ENCODE peak calls at places on chromosomes 13 and 19, in nine cellular contexts. R, B, N, T, C, I, O, J and Y are unnamed samples.

GRCh38 chr19:39403331-39404312 is 3.0 kb upstream of the ZFP36 start:
- DNase-seq in O (peak; percentile 92), J (no peak), C (peak; percentile 99), N (peak; percentile 100), I (peak; percentile 100), B (peak; percentile 100), R (peak; percentile 92), T (peak; percentile 83), Y (peak; percentile 98)

GRCh38 chr13:21232599-21232998 is 56.1 kb downstream of the MRPL57 start:
- DNase-seq in C (no peak), T (no peak), O (no peak), B (no peak), J (no peak), R (no peak), N (no peak), I (no peak), Y (no peak)

GRCh38 chr19:47755762-47756626 is 10.6 kb downstream of the NOP53 start:
- DNase-seq in O (no peak), T (no peak), R (no peak), B (no peak), N (no peak), J (no peak), C (no peak), I (no peak), Y (no peak)

GRCh38 chr13:33340631-33341030 is 55.1 kb upstream of the STARD13 start:
- DNase-seq in I (no peak), N (no peak), O (no peak), B (no peak), J (no peak), C (no peak), T (peak; percentile 65), R (no peak), Y (no peak)

GRCh38 chr19:9487016-9487415 is 11.4 kb downstream of the ZNF560 start:
- DNase-seq in B (no peak), T (no peak), C (no peak), R (no peak), O (no peak), J (no peak), I (no peak), N (no peak), Y (no peak)

GRCh38 chr13:49676581-49677298 is 14.5 kb downstream of the EBPL start:
- DNase-seq in O (no peak), T (no peak), N (no peak), C (no peak), B (no peak), I (no peak), R (no peak), J (no peak), Y (no peak)

GRCh38 chr19:7376151-7376852 is 27.6 kb downstream of the ARHGEF18 start:
- DNase-seq in O (no peak), B (no peak), N (no peak), R (peak; percentile 51), I (no peak), J (no peak), C (no peak), T (no peak), Y (no peak)

GRCh38 chr19:18478545-18479311 is 40.8 kb upstream of the ISYNA1 start:
- DNase-seq in N (peak; percentile 94), C (no peak), O (no peak), T (peak; percentile 97), J (no peak), I (no peak), B (peak; percentile 64), R (no peak), Y (peak; percentile 70)

GRCh38 chr19:35784401-35785086 is 9.2 kb downstream of the ARHGAP33 start:
- DNase-seq in J (no peak), R (peak; percentile 95), I (no peak), N (no peak), B (no peak), T (no peak), O (no peak), C (no peak), Y (no peak)

GRCh38 chr13:80430561-80430960 is 89.6 kb upstream of the SPRY2 start:
- DNase-seq in J (no peak), R (no peak), I (no peak), B (no peak), O (no peak), T (no peak), C (no peak), N (no peak), Y (no peak)

GRCh38 chr19:10431943-10432735 is 11.8 kb downstream of the PDE4A start:
- DNase-seq in C (peak; percentile 41), N (peak; percentile 82), T (no peak), J (no peak), I (no peak), B (no peak), O (no peak), R (peak; percentile 60), Y (peak; percentile 78)

GRCh38 chr19:41876847-41877489 is at the start of gene CD79A:
- DNase-seq in O (no peak), C (no peak), B (no peak), J (no peak), N (no peak), T (peak; percentile 54), R (no peak), I (no peak), Y (no peak)

GRCh38 chr19:7685546-7686445 is 5.2 kb downstream of the TRAPPC5 start:
- DNase-seq in N (no peak), T (no peak), R (no peak), I (no peak), O (no peak), C (no peak), B (no peak), J (no peak), Y (no peak)

GRCh38 chr13:40368123-40368891 is 298.1 kb downstream of the FOXO1 start:
- DNase-seq in O (no peak), T (no peak), B (no peak), J (no peak), I (peak; percentile 28), C (no peak), N (no peak), R (no peak), Y (no peak)

GRCh38 chr19:10829967-10830366 is 6.0 kb downstream of the TMED1 start:
- DNase-seq in N (no peak), O (no peak), C (no peak), I (no peak), J (no peak), B (no peak), T (no peak), R (no peak), Y (no peak)

GRCh38 chr19:35156673-35157014 is 2.1 kb downstream of the FXYD5 start:
- DNase-seq in R (no peak), T (no peak), J (no peak), I (no peak), O (no peak), N (no peak), B (no peak), C (no peak), Y (no peak)

GRCh38 chr13:27481766-27482165 is 31.4 kb upstream of the MTIF3 start:
- DNase-seq in R (peak; percentile 90), B (no peak), I (peak; percentile 28), C (peak; percentile 9), T (peak; percentile 48), O (peak; percentile 37), N (no peak), J (no peak), Y (peak; percentile 54)

DNA sequence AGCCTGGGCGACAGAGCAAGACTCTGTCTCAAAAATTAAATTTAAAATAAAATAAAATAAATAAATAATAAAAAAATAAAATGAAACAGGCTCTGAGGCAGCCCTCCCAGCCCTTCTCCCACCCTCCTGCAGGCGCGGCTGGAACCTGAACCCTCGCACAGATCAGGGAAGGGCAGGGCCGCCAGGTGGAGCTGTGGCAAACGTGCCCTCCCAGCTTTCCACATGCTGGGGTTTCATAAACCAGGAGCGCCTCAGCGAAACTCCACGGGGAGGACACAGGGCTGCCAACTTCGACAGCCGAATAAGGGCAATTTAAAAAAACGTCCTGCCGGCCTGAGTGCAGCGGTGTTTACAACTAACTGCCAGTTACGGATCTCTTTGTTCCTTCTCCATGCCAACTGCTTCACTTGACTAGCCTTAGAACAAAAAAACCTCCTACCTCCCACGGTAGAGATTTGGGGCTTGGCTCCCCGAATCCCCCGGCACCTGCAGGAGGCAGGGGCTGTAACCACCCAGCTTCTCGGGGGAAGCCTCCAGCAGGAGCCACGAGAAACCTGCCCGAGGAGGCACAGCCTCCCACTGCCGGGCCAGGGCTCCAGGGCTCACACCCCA is 15.9 kb downstream of the ZNF787 start:
- DNase-seq in B (peak; percentile 89), N (peak; percentile 95), C (peak; percentile 93), R (peak; percentile 92), O (peak; percentile 15), T (peak; percentile 82), J (no peak), I (peak; percentile 54), Y (peak; percentile 87)
- TF ChIP-seq POLR2AphosphoS5 in B (peak; percentile 31), N (peak; percentile 66), C (peak; percentile 90), R (no peak), O (no peak), T (no peak), J (peak; percentile 77), I (no peak), Y (peak; percentile 77)

DNA sequence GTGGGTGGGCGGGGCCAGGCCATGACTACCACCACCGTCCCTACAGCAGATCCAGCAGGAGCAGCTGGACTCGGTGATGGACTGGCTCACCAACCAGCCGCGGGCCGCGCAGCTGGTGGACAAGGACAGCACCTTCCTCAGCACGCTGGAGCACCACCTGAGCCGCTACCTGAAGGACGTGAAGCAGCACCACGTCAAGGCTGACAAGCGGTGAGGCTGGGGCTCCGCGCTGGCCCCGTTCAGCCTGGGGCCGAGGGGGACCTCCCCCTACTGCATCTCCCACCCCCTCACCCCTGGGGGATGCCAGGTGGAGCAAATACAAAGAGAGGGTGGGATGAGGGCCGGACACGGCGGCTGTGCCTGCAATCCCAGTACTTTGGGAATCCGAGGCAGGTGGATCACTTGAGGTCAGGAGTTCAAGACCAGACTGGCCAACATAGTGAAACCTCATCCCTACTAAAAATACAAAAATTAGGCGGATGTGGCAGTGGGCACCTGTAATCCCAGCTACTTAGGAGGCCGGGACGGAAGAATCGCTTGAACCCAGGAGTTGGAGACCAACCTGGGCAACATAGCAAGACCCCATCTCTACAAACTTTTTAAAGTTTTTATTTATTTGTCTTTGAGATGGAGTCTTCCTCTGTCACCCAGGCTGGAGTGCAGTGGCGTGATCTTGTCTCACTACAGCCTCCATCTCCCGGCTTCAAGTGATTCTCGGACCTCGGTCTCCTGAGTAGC is 18.1 kb upstream of the CELF5 start:
- DNase-seq in O (no peak), C (no peak), T (no peak), R (no peak), I (no peak), N (no peak), J (no peak), B (no peak), Y (no peak)
- TF ChIP-seq CTCF in O (no peak), C (no peak), T (no peak), R (no peak), I (no peak), N (no peak), J (no peak), B (no peak), Y (no peak)

GRCh38 chr19:37304190-37304883 is 66.6 kb upstream of the ZNF527 start:
- DNase-seq in O (no peak), N (peak; percentile 82), T (no peak), R (no peak), B (no peak), J (no peak), C (no peak), I (no peak), Y (no peak)
- TF ChIP-seq POLR2AphosphoS5 in O (no peak), N (no peak), T (no peak), R (no peak), B (no peak), J (no peak), C (peak; percentile 5), I (no peak), Y (no peak)

DNA sequence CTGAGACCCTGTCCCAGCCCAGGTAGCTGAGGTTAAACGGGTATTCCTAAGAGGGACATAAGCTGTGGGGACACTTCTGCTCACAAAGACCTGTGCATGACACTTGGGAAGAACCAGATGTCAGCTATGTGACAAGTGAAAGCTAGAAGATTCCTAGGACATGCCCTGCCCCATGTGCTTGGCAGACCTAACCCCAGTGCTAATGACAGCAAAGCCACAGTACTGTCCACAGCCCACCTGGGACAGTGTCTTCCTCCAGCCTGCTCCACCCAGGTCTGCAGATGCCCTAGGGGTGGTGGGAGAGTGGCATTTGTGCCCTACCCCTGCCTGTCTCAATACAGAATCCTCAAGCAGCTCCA is 18.4 kb upstream of the EPHX3 start:
- DNase-seq in B (no peak), I (no peak), T (no peak), O (no peak), C (no peak), J (no peak), N (no peak), R (no peak), Y (no peak)
- TF ChIP-seq CTCF in B (no peak), I (no peak), T (no peak), O (no peak), C (no peak), J (no peak), N (no peak), R (no peak), Y (no peak)